ENCODE peak calls at places on chromosome 9, in ten cellular contexts. One of them, this sample, is unnamed.

GRCh38 chr9:134936021-134936761 is 18.5 kb upstream of the FCN1 start:
- DNase-seq in cardiac muscle cell: no peak
- DNase-seq in fibroblast of lung: no peak
- DNase-seq in hepatocyte: no peak
- DNase-seq in Panc1: no peak
- DNase-seq in PC-3: no peak
- DNase-seq in HL-60: no peak
- DNase-seq in right atrium auricular region: no peak
- DNase-seq in tibial nerve: no peak
- DNase-seq in CD4-positive, alpha-beta T cell: no peak
- DNase-seq in this sample: no peak

GRCh38 chr9:137453643-137454081 is 5.5 kb downstream of the NSMF start:
- DNase-seq in CD4-positive, alpha-beta T cell: peak; percentile 53
- DNase-seq in Panc1: no peak
- DNase-seq in hepatocyte: peak; percentile 77
- DNase-seq in cardiac muscle cell: peak; percentile 88
- DNase-seq in tibial nerve: peak; percentile 64
- DNase-seq in HL-60: peak; percentile 75
- DNase-seq in fibroblast of lung: peak; percentile 78
- DNase-seq in right atrium auricular region: no peak
- DNase-seq in PC-3: peak; percentile 19
- DNase-seq in this sample: peak; percentile 41

GRCh38 chr9:129550199-129550839 is 70.6 kb downstream of the C9orf50 start:
- DNase-seq in Panc1: no peak
- DNase-seq in tibial nerve: peak; percentile 67
- DNase-seq in fibroblast of lung: peak; percentile 77
- DNase-seq in PC-3: peak; percentile 42
- DNase-seq in CD4-positive, alpha-beta T cell: no peak
- DNase-seq in cardiac muscle cell: peak; percentile 80
- DNase-seq in hepatocyte: peak; percentile 91
- DNase-seq in HL-60: no peak
- DNase-seq in right atrium auricular region: peak; percentile 83
- DNase-seq in this sample: peak; percentile 92

GRCh38 chr9:117963493-117963892 is 259.3 kb downstream of the TLR4 start:
- DNase-seq in HL-60: no peak
- DNase-seq in Panc1: no peak
- DNase-seq in cardiac muscle cell: no peak
- DNase-seq in PC-3: no peak
- DNase-seq in fibroblast of lung: no peak
- DNase-seq in CD4-positive, alpha-beta T cell: no peak
- DNase-seq in tibial nerve: no peak
- DNase-seq in hepatocyte: no peak
- DNase-seq in right atrium auricular region: no peak
- DNase-seq in this sample: peak; percentile 5

GRCh38 chr9:130421802-130422276 is 22.9 kb upstream of the ASS1 start:
- DNase-seq in hepatocyte: peak; percentile 36
- DNase-seq in PC-3: no peak
- DNase-seq in cardiac muscle cell: no peak
- DNase-seq in tibial nerve: no peak
- DNase-seq in right atrium auricular region: no peak
- DNase-seq in Panc1: no peak
- DNase-seq in HL-60: no peak
- DNase-seq in fibroblast of lung: peak; percentile 68
- DNase-seq in CD4-positive, alpha-beta T cell: no peak
- DNase-seq in this sample: peak; percentile 70

GRCh38 chr9:2015581-2016410 is 649 bp downstream of the SMARCA2 start:
- DNase-seq in tibial nerve: peak; percentile 15
- DNase-seq in PC-3: peak; percentile 10
- DNase-seq in HL-60: peak; percentile 38
- DNase-seq in cardiac muscle cell: peak; percentile 76
- DNase-seq in hepatocyte: peak; percentile 73
- DNase-seq in CD4-positive, alpha-beta T cell: peak; percentile 50
- DNase-seq in right atrium auricular region: peak; percentile 73
- DNase-seq in fibroblast of lung: peak; percentile 31
- DNase-seq in Panc1: no peak
- DNase-seq in this sample: peak; percentile 74

GRCh38 chr9:118455259-118455658 is 751.1 kb downstream of the TLR4 start:
- DNase-seq in cardiac muscle cell: no peak
- DNase-seq in fibroblast of lung: no peak
- DNase-seq in CD4-positive, alpha-beta T cell: no peak
- DNase-seq in tibial nerve: no peak
- DNase-seq in hepatocyte: no peak
- DNase-seq in right atrium auricular region: no peak
- DNase-seq in Panc1: no peak
- DNase-seq in HL-60: no peak
- DNase-seq in PC-3: no peak
- DNase-seq in this sample: no peak

GRCh38 chr9:6782378-6782777 is 24.6 kb downstream of the KDM4C start:
- DNase-seq in Panc1: no peak
- DNase-seq in fibroblast of lung: no peak
- DNase-seq in tibial nerve: no peak
- DNase-seq in PC-3: no peak
- DNase-seq in right atrium auricular region: no peak
- DNase-seq in HL-60: no peak
- DNase-seq in cardiac muscle cell: no peak
- DNase-seq in CD4-positive, alpha-beta T cell: no peak
- DNase-seq in hepatocyte: no peak
- DNase-seq in this sample: no peak

GRCh38 chr9:76618762-76619161 is 145.5 kb upstream of the PCA3 start:
- DNase-seq in hepatocyte: no peak
- DNase-seq in CD4-positive, alpha-beta T cell: no peak
- DNase-seq in PC-3: no peak
- DNase-seq in cardiac muscle cell: no peak
- DNase-seq in fibroblast of lung: peak; percentile 74
- DNase-seq in Panc1: no peak
- DNase-seq in tibial nerve: no peak
- DNase-seq in right atrium auricular region: no peak
- DNase-seq in HL-60: no peak
- DNase-seq in this sample: no peak

GRCh38 chr9:70549926-70550325 is 135.5 kb upstream of the KLF9 start:
- DNase-seq in tibial nerve: no peak
- DNase-seq in cardiac muscle cell: no peak
- DNase-seq in right atrium auricular region: no peak
- DNase-seq in PC-3: no peak
- DNase-seq in HL-60: no peak
- DNase-seq in CD4-positive, alpha-beta T cell: no peak
- DNase-seq in hepatocyte: no peak
- DNase-seq in fibroblast of lung: peak; percentile 19
- DNase-seq in Panc1: no peak
- DNase-seq in this sample: no peak

DNA sequence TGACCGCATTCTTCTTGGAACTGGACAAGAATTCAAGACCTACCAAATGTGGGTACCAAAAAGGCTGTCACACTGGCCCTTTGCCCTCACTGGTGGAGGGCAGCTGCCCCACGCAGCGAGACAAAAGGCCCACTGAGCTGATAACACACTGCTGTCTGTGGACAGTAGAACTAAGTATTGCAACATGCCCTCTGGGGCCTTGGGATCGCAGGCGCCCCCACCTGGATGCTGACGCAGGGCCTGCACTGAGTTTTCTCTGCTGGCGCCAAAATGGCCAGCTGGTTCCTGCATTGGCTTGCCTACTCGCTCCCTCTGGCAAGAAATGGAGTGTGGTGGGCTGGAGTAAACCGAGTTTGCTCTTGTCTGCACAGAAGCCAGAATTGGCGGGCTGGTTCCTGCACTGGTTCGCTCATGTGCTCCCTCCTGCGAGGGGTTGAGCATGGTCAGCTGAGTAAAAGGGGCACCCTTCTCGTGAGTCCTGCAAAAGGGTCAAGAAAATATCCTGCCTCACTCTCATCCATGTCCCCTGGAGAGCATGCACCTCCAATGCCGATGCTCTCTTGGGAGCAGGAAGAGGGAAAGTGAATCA is 55.7 kb downstream of the NXNL2 start:
- DNase-seq in cardiac muscle cell: no peak
- DNase-seq in HL-60: no peak
- DNase-seq in PC-3: no peak
- DNase-seq in CD4-positive, alpha-beta T cell: no peak
- DNase-seq in right atrium auricular region: no peak
- DNase-seq in fibroblast of lung: no peak
- DNase-seq in hepatocyte: no peak
- DNase-seq in tibial nerve: no peak
- DNase-seq in Panc1: no peak
- DNase-seq in this sample: no peak
- TF ChIP-seq CTCF in cardiac muscle cell: no peak
- TF ChIP-seq CTCF in HL-60: no peak
- TF ChIP-seq CTCF in PC-3: peak; percentile 28
- TF ChIP-seq CTCF in CD4-positive, alpha-beta T cell: no peak
- TF ChIP-seq CTCF in right atrium auricular region: no peak
- TF ChIP-seq CTCF in fibroblast of lung: no peak
- TF ChIP-seq CTCF in hepatocyte: no peak
- TF ChIP-seq CTCF in tibial nerve: no peak
- TF ChIP-seq CTCF in Panc1: peak; percentile 30
- TF ChIP-seq CTCF in this sample: no peak

GRCh38 chr9:132489536-132489935 is 79.5 kb downstream of the CFAP77 start:
- DNase-seq in right atrium auricular region: no peak
- DNase-seq in PC-3: no peak
- DNase-seq in hepatocyte: no peak
- DNase-seq in tibial nerve: no peak
- DNase-seq in cardiac muscle cell: no peak
- DNase-seq in CD4-positive, alpha-beta T cell: no peak
- DNase-seq in fibroblast of lung: no peak
- DNase-seq in Panc1: no peak
- DNase-seq in HL-60: no peak
- DNase-seq in this sample: no peak

GRCh38 chr9:132487351-132487791 is 77.4 kb downstream of the CFAP77 start:
- DNase-seq in Panc1: no peak
- DNase-seq in cardiac muscle cell: no peak
- DNase-seq in hepatocyte: no peak
- DNase-seq in PC-3: no peak
- DNase-seq in fibroblast of lung: no peak
- DNase-seq in CD4-positive, alpha-beta T cell: no peak
- DNase-seq in HL-60: no peak
- DNase-seq in tibial nerve: no peak
- DNase-seq in right atrium auricular region: no peak
- DNase-seq in this sample: no peak

GRCh38 chr9:132485454-132485853 is 75.4 kb downstream of the CFAP77 start:
- DNase-seq in HL-60: no peak
- DNase-seq in fibroblast of lung: no peak
- DNase-seq in CD4-positive, alpha-beta T cell: no peak
- DNase-seq in right atrium auricular region: no peak
- DNase-seq in tibial nerve: no peak
- DNase-seq in PC-3: no peak
- DNase-seq in Panc1: no peak
- DNase-seq in hepatocyte: no peak
- DNase-seq in cardiac muscle cell: no peak
- DNase-seq in this sample: no peak

GRCh38 chr9:132488611-132489010 is 78.6 kb downstream of the CFAP77 start:
- DNase-seq in HL-60: no peak
- DNase-seq in PC-3: no peak
- DNase-seq in cardiac muscle cell: no peak
- DNase-seq in right atrium auricular region: no peak
- DNase-seq in fibroblast of lung: no peak
- DNase-seq in CD4-positive, alpha-beta T cell: no peak
- DNase-seq in Panc1: no peak
- DNase-seq in tibial nerve: no peak
- DNase-seq in hepatocyte: no peak
- DNase-seq in this sample: no peak

GRCh38 chr9:132486706-132487350 is 76.8 kb downstream of the CFAP77 start:
- DNase-seq in HL-60: no peak
- DNase-seq in hepatocyte: no peak
- DNase-seq in cardiac muscle cell: no peak
- DNase-seq in tibial nerve: no peak
- DNase-seq in fibroblast of lung: no peak
- DNase-seq in Panc1: no peak
- DNase-seq in PC-3: no peak
- DNase-seq in right atrium auricular region: no peak
- DNase-seq in CD4-positive, alpha-beta T cell: peak; percentile 4
- DNase-seq in this sample: no peak
- H3K27me3 ChIP-seq in HL-60: peaks cover 7% of the 10 kb centered on the region
- H3K27me3 ChIP-seq in hepatocyte: peaks cover 17% of the 10 kb centered on the region
- H3K27me3 ChIP-seq in cardiac muscle cell: no peaks in the 10 kb centered on the region
- H3K27me3 ChIP-seq in tibial nerve: peaks cover 66% of the 10 kb centered on the region
- H3K27me3 ChIP-seq in fibroblast of lung: peaks cover 26% of the 10 kb centered on the region
- H3K27me3 ChIP-seq in Panc1: no peaks in the 10 kb centered on the region
- H3K27me3 ChIP-seq in PC-3: peaks cover 43% of the 10 kb centered on the region
- H3K27me3 ChIP-seq in right atrium auricular region: no peaks in the 10 kb centered on the region
- H3K27me3 ChIP-seq in CD4-positive, alpha-beta T cell: peaks cover 30% of the 10 kb centered on the region
- H3K27me3 ChIP-seq in this sample: peaks cover 42% of the 10 kb centered on the region

GRCh38 chr9:95124582-95125359 is 192.7 kb downstream of the FANCC start:
- DNase-seq in cardiac muscle cell: peak; percentile 28
- DNase-seq in PC-3: no peak
- DNase-seq in right atrium auricular region: no peak
- DNase-seq in Panc1: no peak
- DNase-seq in fibroblast of lung: no peak
- DNase-seq in tibial nerve: no peak
- DNase-seq in HL-60: no peak
- DNase-seq in CD4-positive, alpha-beta T cell: no peak
- DNase-seq in hepatocyte: no peak
- DNase-seq in this sample: no peak
- H3K27ac ChIP-seq in cardiac muscle cell: no peak overlapping the region
- H3K27ac ChIP-seq in PC-3: no peak overlapping the region
- H3K27ac ChIP-seq in right atrium auricular region: no peak overlapping the region
- H3K27ac ChIP-seq in Panc1: no peak overlapping the region
- H3K27ac ChIP-seq in fibroblast of lung: no peak overlapping the region
- H3K27ac ChIP-seq in tibial nerve: peak overlapping the region; percentile 27
- H3K27ac ChIP-seq in HL-60: no peak overlapping the region
- H3K27ac ChIP-seq in CD4-positive, alpha-beta T cell: no peak overlapping the region
- H3K27ac ChIP-seq in hepatocyte: peak overlapping the region; percentile 20
- H3K27ac ChIP-seq in this sample: peak overlapping the region; percentile 4

GRCh38 chr9:124357591-124358361 is 57.5 kb downstream of the PSMB7 start:
- DNase-seq in PC-3: no peak
- DNase-seq in hepatocyte: no peak
- DNase-seq in cardiac muscle cell: no peak
- DNase-seq in fibroblast of lung: no peak
- DNase-seq in CD4-positive, alpha-beta T cell: no peak
- DNase-seq in HL-60: no peak
- DNase-seq in right atrium auricular region: no peak
- DNase-seq in Panc1: no peak
- DNase-seq in tibial nerve: no peak
- DNase-seq in this sample: no peak
- TF ChIP-seq CTCF in PC-3: peak; percentile 33
- TF ChIP-seq CTCF in hepatocyte: no peak
- TF ChIP-seq CTCF in cardiac muscle cell: peak; percentile 21
- TF ChIP-seq CTCF in fibroblast of lung: no peak
- TF ChIP-seq CTCF in CD4-positive, alpha-beta T cell: no peak
- TF ChIP-seq CTCF in HL-60: no peak
- TF ChIP-seq CTCF in right atrium auricular region: no peak
- TF ChIP-seq CTCF in Panc1: peak; percentile 69
- TF ChIP-seq CTCF in tibial nerve: peak; percentile 13
- TF ChIP-seq CTCF in this sample: no peak